ENCODE peak calls at places on chromosomes 2 and 18, in nine cellular contexts. M is IMR-90, G is K562, U is pancreas, O is stomach, S is right lobe of liver, V is fibroblast of lung, K is endothelial cell of umbilical vein, L is ovary. X is an unnamed sample.

GRCh38 chr2:139031722-139032121 is 251.5 kb upstream of the NXPH2 start:
- DNase-seq in M (no peak), G (no peak), U (no peak), O (no peak), S (no peak), V (no peak), K (no peak), L (no peak), X (no peak)

GRCh38 chr2:55391155-55391554 is 28.5 kb downstream of the CCDC88A start:
- DNase-seq in M (no peak), G (peak; percentile 27), U (no peak), O (no peak), S (no peak), V (no peak), K (no peak), L (no peak), X (no peak)

GRCh38 chr2:233714164-233714563 is 1.5 kb downstream of the UGT1A5 start:
- DNase-seq in M (no peak), G (no peak), U (no peak), O (no peak), S (no peak), V (no peak), K (no peak), L (no peak), X (no peak)

GRCh38 chr2:62222674-62223073 is 26.8 kb downstream of the B3GNT2 start:
- DNase-seq in M (no peak), G (no peak), U (no peak), O (no peak), S (no peak), V (no peak), K (no peak), L (no peak), X (no peak)

GRCh38 chr2:58903427-58903826 is 662.3 kb upstream of the FANCL start:
- DNase-seq in M (no peak), G (no peak), U (no peak), O (no peak), S (no peak), V (no peak), K (no peak), L (no peak), X (no peak)

GRCh38 chr18:51068111-51068510 is 38.1 kb downstream of the SMAD4 start:
- DNase-seq in M (peak; percentile 77), G (no peak), U (no peak), O (no peak), S (no peak), V (peak; percentile 61), K (no peak), L (no peak), X (peak; percentile 88)

GRCh38 chr2:10071595-10071994 is 8.6 kb downstream of the CYS1 start:
- DNase-seq in M (no peak), G (no peak), U (no peak), O (no peak), S (no peak), V (no peak), K (no peak), L (no peak), X (no peak)

GRCh38 chr2:159206736-159207380 is 79.6 kb downstream of the WDSUB1 start:
- DNase-seq in M (no peak), G (no peak), U (no peak), O (no peak), S (no peak), V (no peak), K (no peak), L (no peak), X (peak; percentile 80)

GRCh38 chr2:98140210-98140609 is 53.2 kb downstream of the VWA3B start:
- DNase-seq in M (no peak), G (no peak), U (no peak), O (no peak), S (no peak), V (no peak), K (no peak), L (peak; percentile 29), X (no peak)

GRCh38 chr2:64062840-64063239 is 43.6 kb upstream of the VPS54 start:
- DNase-seq in M (peak; percentile 82), G (no peak), U (peak; percentile 61), O (no peak), S (no peak), V (peak; percentile 46), K (peak; percentile 65), L (no peak), X (no peak)

GRCh38 chr2:218781691-218782528 is at the start of gene CYP27A1:
- DNase-seq in M (no peak), G (no peak), U (peak; percentile 48), O (peak; percentile 39), S (peak; percentile 87), V (peak; percentile 52), K (peak; percentile 43), L (peak; percentile 59), X (no peak)

GRCh38 chr2:3199660-3200345 is 177.8 kb downstream of the EIPR1 start:
- DNase-seq in M (no peak), G (no peak), U (no peak), O (no peak), S (no peak), V (no peak), K (no peak), L (no peak), X (no peak)

GRCh38 chr2:3195865-3196504 is 181.6 kb downstream of the EIPR1 start:
- DNase-seq in M (no peak), G (no peak), U (no peak), O (no peak), S (no peak), V (peak; percentile 19), K (no peak), L (no peak), X (no peak)

GRCh38 chr2:3197308-3197707 is 180.3 kb downstream of the EIPR1 start:
- DNase-seq in M (no peak), G (no peak), U (no peak), O (no peak), S (no peak), V (no peak), K (no peak), L (no peak), X (no peak)

GRCh38 chr2:3196716-3197115 is 180.9 kb downstream of the EIPR1 start:
- DNase-seq in M (no peak), G (no peak), U (no peak), O (no peak), S (no peak), V (no peak), K (no peak), L (no peak), X (no peak)

DNA sequence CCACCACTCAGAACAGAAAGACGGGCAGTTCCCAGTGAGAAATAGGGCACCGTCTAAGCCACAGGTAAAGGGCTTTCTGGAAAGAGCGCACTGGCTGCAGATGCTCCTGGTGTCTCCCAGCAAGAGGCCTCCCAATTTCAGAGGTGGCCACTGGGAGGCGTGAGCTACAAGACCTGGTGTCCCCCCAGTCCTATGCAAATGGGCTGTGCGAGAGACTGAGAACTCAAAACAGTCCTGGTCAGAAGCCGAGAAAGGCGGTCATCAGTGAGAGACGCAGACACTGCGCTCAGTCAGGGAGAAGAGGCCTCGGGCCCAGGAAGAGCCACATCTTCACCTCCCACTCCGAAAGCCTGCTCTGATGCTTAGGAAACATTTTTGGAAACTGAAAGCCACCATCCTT is 179.5 kb downstream of the EIPR1 start:
- DNase-seq in M (no peak), G (no peak), U (no peak), O (no peak), S (no peak), V (no peak), K (no peak), L (no peak), X (no peak)
- TF ChIP-seq CTCF in M (no peak), G (peak; percentile 34), U (no peak), O (no peak), S (no peak), V (no peak), K (no peak), L (no peak), X (no peak)

DNA sequence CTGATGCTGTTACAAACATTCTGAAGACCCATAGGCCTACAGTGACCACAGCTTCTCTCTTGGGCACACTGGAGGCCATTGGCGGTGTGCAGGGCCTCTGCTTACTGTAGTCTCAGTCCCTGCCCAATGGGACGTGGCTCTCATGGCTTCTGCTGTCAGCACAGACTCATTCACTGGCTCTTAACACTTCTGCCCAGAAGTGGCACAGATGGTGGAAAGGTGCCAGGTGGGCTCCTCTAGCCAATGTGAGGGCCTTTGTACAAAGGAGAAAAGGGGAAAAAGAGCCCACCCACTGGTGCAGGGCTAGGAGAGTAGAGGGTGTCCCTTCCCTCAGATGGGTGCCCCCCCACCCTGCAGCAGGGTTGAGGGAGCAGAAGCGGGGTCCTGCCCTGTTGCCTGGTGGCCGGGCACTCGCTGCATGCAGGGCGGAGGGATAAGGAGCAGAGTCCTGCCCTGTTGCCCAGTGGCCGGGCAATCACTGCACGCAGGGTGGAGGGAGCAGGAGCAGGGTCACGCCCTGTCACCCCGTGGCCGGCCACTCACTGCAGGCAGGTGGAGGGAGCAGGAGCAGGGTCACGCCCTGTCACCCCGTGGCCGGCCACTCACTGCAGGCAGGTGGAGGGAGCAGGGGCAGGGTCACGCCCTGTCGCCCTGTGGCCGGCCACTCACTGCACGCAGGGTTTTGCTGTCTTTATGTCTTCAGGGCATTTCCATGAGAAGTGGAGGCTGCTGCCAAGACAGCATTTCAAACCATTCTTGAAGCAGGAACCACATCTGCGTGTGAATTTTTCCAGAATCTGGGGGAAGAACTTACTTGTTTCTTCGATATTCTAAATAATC is 20.0 kb downstream of the LRRFIP1 start:
- DNase-seq in M (no peak), G (no peak), U (no peak), O (no peak), S (no peak), V (no peak), K (no peak), L (no peak), X (no peak)
- H3K36me3 ChIP-seq in M (peaks cover 12% of the 10 kb centered on the region), G (no peaks in the 10 kb centered on the region), U (no peaks in the 10 kb centered on the region), O (peaks cover 11% of the 10 kb centered on the region), S (no peaks in the 10 kb centered on the region), V (peaks cover 2% of the 10 kb centered on the region), K (no peaks in the 10 kb centered on the region), L (no peaks in the 10 kb centered on the region), X (peaks cover 3% of the 10 kb centered on the region)

DNA sequence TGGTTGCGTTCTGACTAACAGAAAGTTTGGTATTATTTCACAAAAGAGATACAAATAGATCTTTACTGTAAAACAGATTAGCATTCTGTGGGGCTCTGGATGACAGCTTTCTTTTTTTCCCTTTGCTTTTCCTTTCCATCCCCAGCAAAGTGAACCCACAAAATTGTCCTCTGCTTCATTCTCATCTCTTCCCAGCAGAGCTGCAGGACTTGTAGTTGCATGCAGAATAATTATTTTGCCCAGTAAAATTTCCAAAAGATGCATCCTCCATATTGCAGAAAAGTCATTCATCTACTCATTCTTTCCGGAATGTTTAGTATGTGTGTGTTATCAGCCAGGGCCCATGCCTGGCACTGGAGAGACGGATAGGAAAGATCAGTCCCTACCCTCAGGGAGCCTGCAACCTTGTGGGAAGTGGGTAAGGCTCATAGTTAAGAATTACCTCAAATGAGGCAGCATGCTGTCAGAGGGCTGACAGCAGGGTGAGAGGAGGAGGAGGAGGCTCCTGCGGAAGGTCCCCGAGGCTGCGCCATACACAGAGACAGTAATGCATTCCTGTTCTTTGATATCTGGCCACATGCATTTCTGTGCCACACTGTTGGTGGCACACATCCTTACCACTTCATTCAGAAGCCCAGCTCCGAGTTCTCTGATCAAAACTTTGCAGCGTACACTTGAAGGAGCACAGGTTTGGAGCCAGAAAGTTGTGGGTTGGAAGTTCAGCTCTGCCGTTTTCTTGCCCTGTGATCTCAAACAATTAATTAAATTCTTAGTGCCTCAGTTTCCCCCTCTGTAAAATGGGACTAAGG is 225.4 kb downstream of the MYCN start:
- DNase-seq in M (no peak), G (no peak), U (no peak), O (no peak), S (no peak), V (no peak), K (no peak), L (no peak), X (no peak)
- H3K4me3 ChIP-seq in M (no peak overlapping the region), G (no peak overlapping the region), U (no peak overlapping the region), O (no peak overlapping the region), S (no peak overlapping the region), V (no peak overlapping the region), K (no peak overlapping the region), L (no peak overlapping the region), X (no peak overlapping the region)

GRCh38 chr2:211503856-211504255 is 947.5 kb downstream of the CPS1 start:
- DNase-seq in M (no peak), G (no peak), U (no peak), O (no peak), S (no peak), V (no peak), K (no peak), L (no peak), X (no peak)
- TF ChIP-seq CTCF in M (no peak), G (no peak), U (no peak), O (no peak), S (no peak), V (no peak), K (no peak), L (no peak), X (no peak)